ENCODE peak calls at places on chromosome 12, in seven cellular contexts. S is cortex of kidney; K is iris pigment epithelial cell; B is activated B cell treated with CpG ODN at 0.5 μM for 24 hours; X is HL-60; W is CD8-positive, alpha-beta T cell; C is GM06990. Z is an unnamed sample.

GRCh38 chr12:87428701-87429277 is 600.4 kb downstream of the C12orf50 start:
- DNase-seq in W (no peak), S (no peak), K (peak; percentile 77), X (no peak), C (no peak), B (no peak), Z (no peak)

GRCh38 chr12:121801601-121802484 is 2.0 kb upstream of the SETD1B start:
- DNase-seq in W (peak; percentile 67), X (no peak), C (no peak), K (peak; percentile 63), S (no peak), B (no peak), Z (peak; percentile 89)

GRCh38 chr12:94585624-94586023 is 64.7 kb downstream of the TMCC3 start:
- DNase-seq in W (no peak), X (no peak), B (no peak), S (no peak), K (no peak), C (no peak), Z (no peak)

GRCh38 chr12:115709410-115710065 is 568.0 kb downstream of the MED13L start:
- DNase-seq in S (no peak), W (no peak), K (no peak), B (no peak), X (no peak), C (no peak), Z (no peak)

GRCh38 chr12:99746538-99746937 is 99.0 kb downstream of the GARIN6 start:
- DNase-seq in B (no peak), C (no peak), X (no peak), W (no peak), S (no peak), K (no peak), Z (no peak)

GRCh38 chr12:24848941-24849477 is 99.9 kb downstream of the BCAT1 start:
- DNase-seq in S (no peak), K (no peak), C (no peak), B (no peak), W (no peak), X (no peak), Z (no peak)

GRCh38 chr12:69254046-69254445 is 14.7 kb downstream of the CPSF6 start:
- DNase-seq in K (peak; percentile 58), W (no peak), B (no peak), S (no peak), X (peak; percentile 42), C (peak; percentile 21), Z (no peak)

GRCh38 chr12:128109636-128110035 is 157.3 kb upstream of the TMEM132C start:
- DNase-seq in C (no peak), W (no peak), B (no peak), X (no peak), K (no peak), S (no peak), Z (no peak)

GRCh38 chr12:132638541-132639408 is 20.2 kb downstream of the P2RX2 start:
- DNase-seq in X (no peak), C (no peak), K (peak; percentile 86), B (no peak), S (no peak), W (no peak), Z (no peak)

GRCh38 chr12:121830134-121830533 is 26.3 kb downstream of the SETD1B start:
- DNase-seq in W (no peak), K (no peak), C (no peak), B (no peak), X (no peak), S (no peak), Z (no peak)

GRCh38 chr12:15001733-15002471 is 29.1 kb downstream of the PDE6H start:
- DNase-seq in S (no peak), X (no peak), B (no peak), K (peak; percentile 52), W (no peak), C (no peak), Z (no peak)

GRCh38 chr12:113528606-113529005 is 56.9 kb upstream of the LHX5 start:
- DNase-seq in W (no peak), X (no peak), S (no peak), B (no peak), C (no peak), K (no peak), Z (no peak)

GRCh38 chr12:70402597-70402996 is 36.5 kb downstream of the KCNMB4 start:
- DNase-seq in K (no peak), X (no peak), S (no peak), B (no peak), W (no peak), C (no peak), Z (no peak)

GRCh38 chr12:68036642-68037041 is 47.4 kb downstream of the IFNG-AS1 start:
- DNase-seq in K (no peak), S (no peak), C (no peak), W (no peak), B (no peak), X (no peak), Z (no peak)

GRCh38 chr12:131783915-131784541 is 44.2 kb upstream of the MMP17 start:
- DNase-seq in K (peak; percentile 85), B (no peak), X (peak; percentile 11), W (no peak), S (no peak), C (peak; percentile 49), Z (no peak)

GRCh38 chr12:69880566-69880965 is 55.5 kb downstream of the MYRFL start:
- DNase-seq in K (peak; percentile 30), C (no peak), S (no peak), B (no peak), W (no peak), X (no peak), Z (no peak)

GRCh38 chr12:71061451-71061850 is 96.3 kb downstream of the TSPAN8 start:
- DNase-seq in W (no peak), X (no peak), B (no peak), S (no peak), C (no peak), K (no peak), Z (no peak)

GRCh38 chr12:53325539-53326061 is 4.2 kb upstream of the AAAS start:
- DNase-seq in W (peak; percentile 16), C (peak; percentile 41), K (no peak), B (peak; percentile 34), X (no peak), S (no peak), Z (peak; percentile 21)

GRCh38 chr12:15650399-15651128 is 138.6 kb downstream of the EPS8 start:
- DNase-seq in K (peak; percentile 82), C (no peak), W (no peak), X (no peak), S (no peak), B (no peak), Z (no peak)

GRCh38 chr12:45701296-45701695 is 28.2 kb upstream of the ARID2 start:
- DNase-seq in X (no peak), K (no peak), W (no peak), S (no peak), C (no peak), B (no peak), Z (no peak)

GRCh38 chr12:92055877-92056276 is 89.8 kb downstream of the BTG1 start:
- DNase-seq in X (no peak), B (no peak), S (no peak), W (peak; percentile 52), K (no peak), C (no peak), Z (peak; percentile 72)

GRCh38 chr12:72368719-72369505 is 96.7 kb downstream of the TRHDE start:
- DNase-seq in X (no peak), S (no peak), K (no peak), B (no peak), C (no peak), W (no peak), Z (no peak)

GRCh38 chr12:105317942-105318614 is 12.4 kb upstream of the C12orf75 start:
- DNase-seq in S (no peak), W (no peak), K (peak; percentile 38), X (no peak), C (no peak), B (no peak), Z (no peak)

GRCh38 chr12:103326190-103326589 is 169.6 kb downstream of the C12orf42 start:
- DNase-seq in B (no peak), X (no peak), S (no peak), W (no peak), C (no peak), K (no peak), Z (peak; percentile 0)

GRCh38 chr12:116881325-116881866 is at the start of gene HRK:
- DNase-seq in X (no peak), W (no peak), C (no peak), B (no peak), S (no peak), K (no peak), Z (no peak)

GRCh38 chr12:89880695-89881350 is 172.2 kb upstream of the ATP2B1 start:
- DNase-seq in X (no peak), S (no peak), B (peak; percentile 36), K (no peak), C (peak; percentile 78), W (peak; percentile 47), Z (peak; percentile 14)